ENCODE peak calls at places on chromosomes 12 and 14, in eight cellular contexts. I, R, Q, Y, K, S, P and U are unnamed samples.

GRCh38 chr12:60539592-60539991 is 943.8 kb downstream of the SLC16A7 start:
- DNase-seq in I (no peak), R (no peak), Q (no peak), Y (no peak), K (no peak), S (no peak), P (no peak), U (no peak)

GRCh38 chr14:61025239-61026223 is 44.5 kb downstream of the SLC38A6 start:
- DNase-seq in I (no peak), R (peak; percentile 60), Q (peak; percentile 50), Y (no peak), K (peak; percentile 87), S (peak; percentile 54), P (peak; percentile 54), U (peak; percentile 72)

GRCh38 chr12:127457726-127458125 is 809.2 kb upstream of the TMEM132C start:
- DNase-seq in I (no peak), R (no peak), Q (no peak), Y (no peak), K (no peak), S (no peak), P (no peak), U (no peak)

GRCh38 chr14:101103321-101103901 is 199.9 kb upstream of the RTL1 start:
- DNase-seq in I (no peak), R (peak; percentile 10), Q (no peak), Y (no peak), K (no peak), S (no peak), P (no peak), U (peak; percentile 16)

GRCh38 chr12:13390921-13391320 is 194.4 kb downstream of the EMP1 start:
- DNase-seq in I (no peak), R (peak; percentile 18), Q (no peak), Y (no peak), K (no peak), S (no peak), P (no peak), U (no peak)

GRCh38 chr12:7345232-7345631 is 41.4 kb downstream of the ACSM4 start:
- DNase-seq in I (no peak), R (no peak), Q (no peak), Y (no peak), K (peak; percentile 14), S (no peak), P (no peak), U (no peak)

GRCh38 chr14:90627478-90627877 is 188.8 kb downstream of the TTC7B start:
- DNase-seq in I (no peak), R (no peak), Q (no peak), Y (no peak), K (no peak), S (no peak), P (no peak), U (no peak)

GRCh38 chr14:77040309-77040994 is 11.9 kb upstream of the IRF2BPL start:
- DNase-seq in I (no peak), R (peak; percentile 100), Q (peak; percentile 100), Y (peak; percentile 99), K (peak; percentile 100), S (peak; percentile 100), P (peak; percentile 99), U (peak; percentile 99)

GRCh38 chr12:5461966-5462365 is 30.1 kb downstream of the NTF3 start:
- DNase-seq in I (no peak), R (no peak), Q (no peak), Y (no peak), K (no peak), S (no peak), P (no peak), U (no peak)

GRCh38 chr14:54568821-54569591 is 2.1 kb downstream of the SAMD4A start:
- DNase-seq in I (no peak), R (peak; percentile 22), Q (no peak), Y (no peak), K (peak; percentile 74), S (no peak), P (peak; percentile 15), U (no peak)

GRCh38 chr14:54570651-54571415 is 3.9 kb downstream of the SAMD4A start:
- DNase-seq in I (no peak), R (no peak), Q (no peak), Y (no peak), K (peak; percentile 90), S (no peak), P (no peak), U (no peak)

GRCh38 chr14:54574528-54574927 is 7.6 kb downstream of the SAMD4A start:
- DNase-seq in I (no peak), R (no peak), Q (no peak), Y (no peak), K (peak; percentile 73), S (no peak), P (no peak), U (no peak)

GRCh38 chr14:54570047-54570446 is 3.1 kb downstream of the SAMD4A start:
- DNase-seq in I (no peak), R (no peak), Q (no peak), Y (no peak), K (peak; percentile 15), S (no peak), P (no peak), U (no peak)

DNA sequence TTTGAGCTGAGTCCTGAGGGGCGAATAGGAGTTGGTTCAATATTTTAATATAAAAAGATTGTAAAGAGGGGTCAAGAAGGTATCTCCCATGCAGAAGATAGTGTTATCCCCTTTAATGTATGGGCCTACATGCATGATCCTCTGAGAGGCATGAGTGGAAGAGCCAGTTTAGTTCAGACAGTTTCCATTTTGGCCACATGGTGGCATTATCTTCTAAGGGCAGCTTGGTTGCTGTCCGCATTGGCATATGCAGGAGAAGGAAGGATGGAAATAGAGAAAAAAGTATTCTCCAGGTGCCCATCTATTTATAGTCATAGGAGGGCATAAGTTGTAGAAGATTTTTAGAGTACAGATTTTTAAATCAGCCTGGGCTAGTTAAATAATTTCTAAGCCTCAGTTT is 5.4 kb downstream of the SAMD4A start:
- DNase-seq in I (no peak), R (peak; percentile 28), Q (no peak), Y (no peak), K (peak; percentile 53), S (no peak), P (no peak), U (no peak)
- TF ChIP-seq CTCF in I (peak; percentile 16), R (no peak), Q (peak; percentile 49), Y (peak; percentile 45), K (peak; percentile 31), S (no peak), P (peak; percentile 35), U (no peak)

GRCh38 chr12:53255993-53256392 is 12.1 kb upstream of the ESPL1 start:
- DNase-seq in I (no peak), R (no peak), Q (no peak), Y (no peak), K (no peak), S (no peak), P (no peak), U (no peak)

GRCh38 chr12:53251477-53252348 is 16.4 kb upstream of the ESPL1 start:
- DNase-seq in I (no peak), R (peak; percentile 79), Q (peak; percentile 75), Y (peak; percentile 83), K (peak; percentile 89), S (peak; percentile 79), P (peak; percentile 80), U (peak; percentile 72)

GRCh38 chr12:53252349-53252916 is 15.7 kb upstream of the ESPL1 start:
- DNase-seq in I (no peak), R (peak; percentile 76), Q (peak; percentile 16), Y (peak; percentile 68), K (no peak), S (peak; percentile 25), P (peak; percentile 62), U (no peak)

GRCh38 chr12:53254816-53255545 is 13.1 kb upstream of the ESPL1 start:
- DNase-seq in I (no peak), R (no peak), Q (no peak), Y (no peak), K (no peak), S (no peak), P (no peak), U (no peak)

GRCh38 chr12:53253298-53253697 is 14.8 kb upstream of the ESPL1 start:
- DNase-seq in I (no peak), R (no peak), Q (no peak), Y (no peak), K (no peak), S (no peak), P (no peak), U (no peak)
- H3K4me3 ChIP-seq in I (peak overlapping the region; percentile 85), R (no peak overlapping the region), Q (no peak overlapping the region), Y (peak overlapping the region; percentile 84), K (peak overlapping the region; percentile 90), S (no peak overlapping the region), P (no peak overlapping the region), U (peak overlapping the region; percentile 90)

GRCh38 chr14:29927596-29928341 is at the start of gene PRKD1:
- DNase-seq in I (no peak), R (peak; percentile 48), Q (peak; percentile 75), Y (peak; percentile 69), K (peak; percentile 79), S (peak; percentile 69), P (peak; percentile 51), U (peak; percentile 32)

GRCh38 chr14:29925736-29926135 is 1.9 kb downstream of the PRKD1 start:
- DNase-seq in I (no peak), R (no peak), Q (no peak), Y (no peak), K (peak; percentile 23), S (no peak), P (no peak), U (no peak)

GRCh38 chr14:29926228-29926627 is 1.4 kb downstream of the PRKD1 start:
- DNase-seq in I (no peak), R (no peak), Q (no peak), Y (no peak), K (no peak), S (no peak), P (no peak), U (no peak)

GRCh38 chr14:29928342-29928640 is 644 bp upstream of the PRKD1 start:
- DNase-seq in I (no peak), R (no peak), Q (no peak), Y (no peak), K (no peak), S (no peak), P (no peak), U (no peak)

DNA sequence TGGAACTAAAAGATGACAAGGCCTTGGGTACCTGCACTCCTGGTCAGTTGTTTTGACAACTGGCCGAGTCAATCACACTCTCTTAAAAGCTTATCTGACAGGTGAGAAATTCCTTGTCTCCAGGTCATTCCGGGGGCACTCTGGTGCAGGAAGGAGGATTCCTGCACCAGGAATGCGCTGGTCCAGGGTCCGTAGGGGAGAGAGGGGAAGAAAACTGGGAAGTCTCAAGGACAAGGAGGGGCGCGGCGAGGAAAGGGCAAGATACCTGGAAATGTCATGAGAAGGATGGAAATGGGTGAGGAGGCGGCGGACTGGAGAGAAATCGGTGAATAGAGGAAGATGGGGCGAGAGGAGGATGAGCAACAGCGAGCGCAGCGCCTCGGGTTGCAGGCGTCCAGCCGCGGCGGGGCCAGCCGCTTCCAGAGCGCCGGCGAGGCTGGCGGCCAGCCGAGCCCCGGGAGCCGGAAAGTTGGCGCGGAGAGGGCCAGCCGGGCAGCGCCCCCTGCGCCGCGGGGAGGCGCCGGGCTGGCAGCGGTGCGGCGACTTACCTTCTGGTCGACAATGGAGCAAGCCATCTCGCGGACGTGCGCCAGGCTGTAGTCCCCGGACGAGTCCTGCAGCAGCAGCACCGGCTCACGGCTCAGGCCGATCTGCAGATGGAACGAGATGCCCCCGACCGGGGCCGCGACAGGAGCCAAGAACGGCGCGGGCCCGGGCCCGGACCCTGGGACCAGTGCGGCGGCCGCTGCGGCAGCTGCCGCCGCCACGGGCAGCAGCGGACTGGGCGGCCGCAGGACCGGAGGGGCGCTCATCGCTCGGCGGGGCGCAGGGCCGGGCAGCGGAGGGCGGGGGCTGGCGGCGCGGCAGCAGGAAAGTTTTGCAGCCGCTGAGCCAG is 699 bp downstream of the PRKD1 start:
- DNase-seq in I (no peak), R (peak; percentile 27), Q (peak; percentile 74), Y (peak; percentile 66), K (peak; percentile 83), S (peak; percentile 69), P (peak; percentile 45), U (peak; percentile 50)
- TF ChIP-seq CTCF in I (no peak), R (no peak), Q (no peak), Y (peak; percentile 26), K (peak; percentile 5), S (peak; percentile 42), P (no peak), U (peak; percentile 42)

GRCh38 chr12:124727244-124727673 is 136.4 kb downstream of the SCARB1 start:
- DNase-seq in I (no peak), R (peak; percentile 44), Q (peak; percentile 43), Y (peak; percentile 87), K (peak; percentile 88), S (peak; percentile 61), P (peak; percentile 55), U (peak; percentile 58)
- H3K4me3 ChIP-seq in I (no peak overlapping the region), R (no peak overlapping the region), Q (no peak overlapping the region), Y (no peak overlapping the region), K (no peak overlapping the region), S (no peak overlapping the region), P (no peak overlapping the region), U (no peak overlapping the region)